ENCODE peak calls at places on chromosomes 7 and 10, in nine cellular contexts. S is ascending aorta, X is pancreas, P is right atrium auricular region, W is tibial nerve, R is stomach, D is psoas muscle, F is colonic mucosa, V is heart left ventricle. M is an unnamed sample. For H3K36me3, the result is how much of the 10 kb centered on the place peaks cover.

GRCh38 chr10:85548038-85548437 is 818.6 kb downstream of the GRID1 start:
- DNase-seq in D (no peak), X (peak), R (no peak), P (no peak), V (no peak), F (peak), W (peak), S (no peak), M (no peak)

GRCh38 chr7:27199820-27200760 is at the start of gene HOXA13:
- DNase-seq in R (no peak), F (peak), P (no peak), D (no peak), S (no peak), V (no peak), W (no peak), X (no peak), M (no peak)

GRCh38 chr10:3533296-3533695 is 251.7 kb downstream of the KLF6 start:
- DNase-seq in W (no peak), D (no peak), P (no peak), X (no peak), R (no peak), V (no peak), F (no peak), S (no peak), M (no peak)

GRCh38 chr7:72343991-72344390 is 68.1 kb downstream of the CALN1 start:
- DNase-seq in R (no peak), S (no peak), W (no peak), F (no peak), P (peak), D (no peak), V (no peak), X (no peak), M (no peak)

GRCh38 chr10:124058346-124059003 is 34.9 kb downstream of the CHST15 start:
- DNase-seq in X (no peak), W (no peak), S (no peak), P (no peak), R (no peak), F (no peak), D (no peak), V (no peak), M (no peak)

GRCh38 chr7:96991850-96992623 is 13.3 kb upstream of the DLX6 start:
- DNase-seq in X (no peak), R (no peak), P (no peak), F (no peak), S (no peak), D (no peak), W (no peak), V (no peak), M (no peak)

GRCh38 chr7:35909870-35910357 is 109.1 kb downstream of the SEPTIN7 start:
- DNase-seq in X (no peak), V (no peak), F (no peak), D (no peak), W (no peak), S (no peak), P (no peak), R (no peak), M (no peak)

GRCh38 chr7:150357277-150357676 is 11.3 kb upstream of the REPIN1 start:
- DNase-seq in F (no peak), V (no peak), X (no peak), P (no peak), S (no peak), W (no peak), R (no peak), D (no peak), M (no peak)

GRCh38 chr7:136247211-136247610 is 270.1 kb upstream of the MTPN start:
- DNase-seq in D (no peak), W (no peak), S (no peak), P (no peak), V (no peak), F (no peak), R (no peak), X (no peak), M (no peak)

DNA sequence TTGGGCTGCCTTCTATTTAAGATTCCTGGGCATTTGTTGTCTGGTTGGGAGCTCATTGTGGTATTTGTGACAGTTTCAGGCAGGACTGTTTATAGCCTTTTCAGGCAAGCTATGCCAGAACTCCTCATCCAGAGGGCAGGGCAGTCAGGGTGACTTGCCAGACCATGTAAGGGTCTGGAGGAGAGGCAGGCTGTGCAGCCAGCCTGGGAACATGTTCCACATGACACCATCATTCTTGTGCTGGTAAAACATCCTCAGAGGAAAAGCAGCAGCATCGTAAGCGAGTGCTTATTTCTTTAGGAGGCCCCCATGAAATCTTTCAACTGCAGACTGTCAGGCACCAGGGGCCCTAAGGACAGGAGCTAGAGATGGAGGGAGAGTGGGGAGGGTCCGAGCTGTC is 44.0 kb upstream of the SORBS1 start:
- DNase-seq in S (no peak), R (no peak), V (peak), F (no peak), D (no peak), W (no peak), X (no peak), P (peak), M (no peak)
- H3K36me3 ChIP-seq in S (under half), R (under half), V (under half), F (under half), D (under half), W (half or more), X (under half), P (under half), M (half or more)

GRCh38 chr7:151801291-151801690 is 75.6 kb downstream of the PRKAG2 start:
- DNase-seq in V (no peak), D (peak), W (no peak), S (no peak), X (no peak), F (no peak), R (no peak), P (no peak), M (no peak)

GRCh38 chr7:151800391-151800790 is 76.5 kb downstream of the PRKAG2 start:
- DNase-seq in F (no peak), D (peak), X (no peak), V (no peak), W (no peak), S (no peak), R (no peak), P (no peak), M (peak)

GRCh38 chr7:151799506-151799905 is 77.4 kb downstream of the PRKAG2 start:
- DNase-seq in F (no peak), P (no peak), D (peak), V (no peak), R (no peak), W (no peak), S (no peak), X (no peak), M (no peak)

GRCh38 chr7:151801782-151802468 is 75.0 kb downstream of the PRKAG2 start:
- DNase-seq in D (peak), R (peak), X (no peak), S (no peak), W (no peak), F (peak), P (no peak), V (no peak), M (no peak)

DNA sequence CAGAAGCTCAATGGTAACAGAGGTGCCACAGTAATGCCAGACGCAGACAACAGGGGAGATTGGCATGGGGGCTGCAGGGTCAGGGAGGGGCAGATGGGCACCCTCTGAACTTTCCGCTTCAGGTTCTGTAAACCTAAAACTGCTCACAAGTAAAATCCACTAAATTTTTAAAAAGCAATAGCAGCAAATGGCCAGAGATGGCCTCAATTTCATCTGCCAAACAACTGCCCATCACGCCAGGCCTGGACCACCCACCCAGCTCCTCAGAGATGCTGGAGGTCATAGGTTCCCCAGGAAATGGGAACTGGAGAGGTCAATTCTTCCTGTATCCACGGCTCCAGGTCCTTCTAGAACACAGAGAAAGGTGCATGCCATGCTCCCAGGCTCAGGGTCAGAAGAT is 76.1 kb downstream of the PRKAG2 start:
- DNase-seq in S (no peak), X (no peak), F (no peak), P (no peak), R (no peak), W (no peak), D (peak), V (no peak), M (no peak)
- H3K27ac ChIP-seq in S (no peak), X (no peak), F (no peak), P (no peak), R (no peak), W (no peak), D (no peak), V (no peak), M (no peak)

GRCh38 chr7:130943981-130944380 is 210.0 kb upstream of the KLF14 start:
- DNase-seq in V (no peak), S (no peak), D (no peak), F (no peak), P (no peak), R (no peak), W (no peak), X (no peak), M (no peak)
- H3K36me3 ChIP-seq in V (under half), S (under half), D (under half), F (under half), P (under half), R (under half), W (under half), X (under half), M (under half)

DNA sequence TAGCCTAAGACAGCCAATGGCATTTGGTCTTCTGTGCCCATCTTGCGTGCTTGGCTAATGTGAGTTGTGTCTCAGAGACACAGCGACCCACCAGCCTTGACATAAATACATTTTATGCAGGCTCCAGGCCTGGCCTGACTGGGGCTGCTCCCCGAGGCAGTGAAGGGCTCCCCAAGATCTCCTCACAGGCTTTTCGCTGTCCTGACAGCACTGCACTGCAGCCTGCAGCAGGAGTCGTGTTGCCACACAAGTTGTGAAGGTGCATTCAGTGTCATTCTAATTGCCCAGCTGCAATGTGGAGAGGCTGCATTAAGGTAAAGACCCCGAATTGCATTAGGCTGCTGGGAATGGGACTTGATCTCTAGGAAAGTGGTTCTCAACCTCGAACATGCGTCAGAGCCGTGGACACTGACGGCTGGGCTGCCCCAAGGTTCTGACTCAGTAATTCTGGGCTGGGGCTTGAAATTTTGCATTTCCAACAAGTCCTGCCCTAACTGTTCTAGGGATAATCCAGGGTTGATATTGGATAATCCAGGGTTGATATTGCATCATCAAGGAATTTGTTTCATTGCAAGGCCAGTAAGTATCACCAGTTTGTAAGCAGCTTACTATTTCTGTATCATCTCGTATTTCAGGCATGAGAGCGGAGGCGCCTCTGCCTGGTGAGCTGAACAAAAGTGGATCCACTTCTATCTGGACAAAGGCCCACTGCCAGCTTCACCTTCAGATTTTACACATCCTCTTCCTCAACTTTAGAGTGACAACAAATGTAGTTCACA is 108.7 kb upstream of the INSIG1 start:
- DNase-seq in R (no peak), S (no peak), P (no peak), V (no peak), W (no peak), X (no peak), D (no peak), F (no peak), M (no peak)
- H3K27ac ChIP-seq in R (peak), S (no peak), P (no peak), V (no peak), W (no peak), X (no peak), D (peak), F (no peak), M (no peak)

DNA sequence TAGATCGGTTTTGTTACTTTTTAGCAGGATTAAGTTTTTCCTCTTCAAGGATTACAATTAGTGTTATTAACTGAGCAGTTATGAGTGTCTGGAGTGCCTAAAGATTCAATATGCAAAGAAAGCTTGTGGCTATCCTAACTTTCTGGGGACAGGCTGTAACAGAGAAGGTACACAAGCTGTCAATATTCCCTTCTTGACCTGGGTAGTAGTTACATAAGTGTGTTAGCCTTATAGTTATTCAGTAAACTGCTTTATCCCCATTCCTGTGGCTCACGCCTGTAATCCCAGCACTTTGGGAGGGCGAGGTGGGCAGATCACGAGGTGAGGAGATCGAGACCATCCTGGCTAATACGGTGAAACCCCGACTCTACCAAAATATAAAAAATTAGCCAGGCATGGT is 31.6 kb downstream of the ATAD1 start:
- DNase-seq in S (no peak), D (no peak), R (no peak), V (no peak), P (no peak), X (no peak), F (no peak), W (no peak), M (no peak)
- H3K36me3 ChIP-seq in S (under half), D (half or more), R (under half), V (half or more), P (under half), X (under half), F (under half), W (under half), M (under half)

GRCh38 chr10:11245981-11246590 is 228.4 kb downstream of the CELF2 start:
- DNase-seq in R (no peak), X (no peak), D (no peak), S (no peak), W (no peak), F (no peak), P (no peak), V (no peak), M (no peak)

GRCh38 chr10:11249134-11249533 is 231.5 kb downstream of the CELF2 start:
- DNase-seq in D (no peak), P (no peak), X (no peak), V (no peak), F (no peak), W (no peak), S (no peak), R (no peak), M (no peak)

GRCh38 chr10:11246752-11247467 is 229.2 kb downstream of the CELF2 start:
- DNase-seq in R (no peak), P (no peak), F (no peak), W (no peak), S (no peak), V (no peak), D (no peak), X (no peak), M (no peak)

GRCh38 chr10:11253397-11254002 is 235.8 kb downstream of the CELF2 start:
- DNase-seq in R (no peak), X (no peak), F (no peak), V (no peak), D (no peak), W (no peak), P (no peak), S (no peak), M (no peak)

GRCh38 chr10:11250304-11250703 is 232.6 kb downstream of the CELF2 start:
- DNase-seq in P (no peak), S (no peak), D (no peak), F (no peak), X (no peak), W (no peak), R (no peak), V (no peak), M (no peak)
- H3K27ac ChIP-seq in P (no peak), S (no peak), D (no peak), F (no peak), X (no peak), W (no peak), R (no peak), V (no peak), M (no peak)

GRCh38 chr10:46234431-46235060 is 52.3 kb upstream of the ANTXRL start:
- DNase-seq in S (no peak), X (no peak), F (no peak), W (no peak), R (peak), V (no peak), D (no peak), P (peak), M (peak)

GRCh38 chr10:46236941-46237681 is 49.7 kb upstream of the ANTXRL start:
- DNase-seq in V (no peak), X (no peak), R (peak), S (no peak), W (no peak), P (peak), D (no peak), F (peak), M (no peak)

GRCh38 chr10:46235705-46236536 is 50.9 kb upstream of the ANTXRL start:
- DNase-seq in X (no peak), R (peak), F (peak), W (no peak), D (no peak), S (no peak), V (no peak), P (peak), M (peak)

GRCh38 chr10:46237815-46238510 is 48.8 kb upstream of the ANTXRL start:
- DNase-seq in F (no peak), X (no peak), P (peak), W (no peak), R (peak), D (no peak), V (no peak), S (no peak), M (no peak)

DNA sequence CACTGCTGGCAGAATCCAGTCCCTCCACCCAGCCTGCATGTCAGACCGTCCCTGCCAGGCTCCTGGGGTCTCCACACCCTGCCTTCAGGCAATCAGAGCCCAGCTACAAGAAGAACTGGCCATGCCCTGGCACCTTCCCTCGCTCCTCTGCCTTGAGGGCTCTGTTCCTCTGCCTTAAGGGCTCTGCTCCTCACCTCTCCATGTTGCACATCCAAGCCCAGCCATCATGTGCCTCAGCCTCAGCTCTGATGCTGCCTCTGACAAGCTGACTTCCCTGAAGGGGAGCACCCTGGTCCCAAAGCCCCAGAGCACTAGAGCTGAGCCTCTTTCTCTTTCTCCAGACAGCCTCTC is 50.3 kb upstream of the ANTXRL start:
- DNase-seq in S (no peak), V (no peak), X (no peak), R (no peak), P (peak), W (no peak), D (no peak), F (peak), M (no peak)
- H3K36me3 ChIP-seq in S (under half), V (under half), X (under half), R (under half), P (under half), W (under half), D (under half), F (under half), M (under half)